ENCODE peak calls at places on chromosomes 1 and 21, in four cellular contexts. U, A, L and S are unnamed samples.

GRCh38 chr1:240967070-240967724 is 355.2 kb upstream of the GREM2 start:
- DNase-seq in A (no peak), L (no peak), U (peak), S (no peak)

GRCh38 chr21:42137191-42137913 is 66.2 kb downstream of the UMODL1 start:
- DNase-seq in U (no peak), A (no peak), L (no peak), S (no peak)

GRCh38 chr1:223022641-223023473 is 120.2 kb downstream of the TLR5 start:
- DNase-seq in U (peak), A (no peak), L (no peak), S (no peak)

GRCh38 chr1:184608581-184608980 is 146.1 kb downstream of the EDEM3 start:
- DNase-seq in A (no peak), U (no peak), L (no peak), S (no peak)

GRCh38 chr1:241229216-241229615 is 127.8 kb downstream of the RGS7 start:
- DNase-seq in A (peak), L (no peak), U (no peak), S (peak)

GRCh38 chr1:77031101-77031662 is 163.9 kb downstream of the ST6GALNAC5 start:
- DNase-seq in L (no peak), U (peak), A (no peak), S (no peak)

GRCh38 chr21:22842875-22843274 is 1844.7 kb downstream of the NCAM2 start:
- DNase-seq in U (peak), L (no peak), A (no peak), S (no peak)

GRCh38 chr1:193249187-193249586 is 62.8 kb upstream of the B3GALT2 start:
- DNase-seq in L (no peak), A (no peak), U (no peak), S (no peak)

GRCh38 chr1:10424034-10424433 is 6.2 kb upstream of the CENPS start:
- DNase-seq in U (no peak), A (peak), L (no peak), S (peak)

GRCh38 chr1:29729281-29729680 is 493.0 kb downstream of the PTPRU start:
- DNase-seq in U (no peak), L (no peak), A (no peak), S (no peak)

GRCh38 chr21:46180079-46180722 is 4.1 kb downstream of the SPATC1L start:
- DNase-seq in U (no peak), L (no peak), A (no peak), S (no peak)

GRCh38 chr1:17924578-17924977 is 169.4 kb downstream of the ACTL8 start:
- DNase-seq in A (no peak), U (peak), L (no peak), S (no peak)

GRCh38 chr1:116911166-116911553 is 1.4 kb downstream of the PTGFRN start:
- DNase-seq in A (no peak), U (no peak), L (no peak), S (no peak)
- H3K4me3 ChIP-seq in A (peak), U (peak), L (peak), S (peak)

GRCh38 chr1:92832537-92833160 is 809 bp downstream of the RPL5 start:
- DNase-seq in L (no peak), U (no peak), A (no peak), S (peak)

GRCh38 chr1:92833840-92834239 is 2.0 kb downstream of the RPL5 start:
- DNase-seq in U (no peak), L (no peak), A (no peak), S (no peak)

GRCh38 chr1:92837062-92837461 is 5.2 kb downstream of the RPL5 start:
- DNase-seq in L (no peak), U (no peak), A (no peak), S (no peak)

GRCh38 chr1:92831762-92832536 is at the start of gene RPL5:
- DNase-seq in U (peak), A (peak), L (peak), S (peak)

DNA sequence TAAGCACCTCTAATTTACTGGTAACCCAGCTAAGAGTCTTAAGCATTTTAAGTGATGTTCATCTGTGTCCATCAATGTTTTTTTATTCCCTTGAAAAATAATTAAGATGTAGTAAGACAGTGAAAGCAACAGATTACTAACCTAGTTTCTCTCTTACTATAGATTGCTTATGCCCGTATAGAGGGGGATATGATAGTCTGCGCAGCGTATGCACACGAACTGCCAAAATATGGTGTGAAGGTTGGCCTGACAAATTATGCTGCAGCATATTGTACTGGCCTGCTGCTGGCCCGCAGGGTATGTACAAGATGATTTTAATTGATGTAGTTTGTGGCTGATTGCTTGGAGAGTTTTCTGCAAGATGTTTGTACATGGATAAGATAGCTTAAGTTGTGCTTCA is 2.8 kb downstream of the RPL5 start:
- DNase-seq in L (no peak), U (no peak), A (no peak), S (no peak)
- H3K4me3 ChIP-seq in L (peak), U (no peak), A (no peak), S (no peak)

DNA sequence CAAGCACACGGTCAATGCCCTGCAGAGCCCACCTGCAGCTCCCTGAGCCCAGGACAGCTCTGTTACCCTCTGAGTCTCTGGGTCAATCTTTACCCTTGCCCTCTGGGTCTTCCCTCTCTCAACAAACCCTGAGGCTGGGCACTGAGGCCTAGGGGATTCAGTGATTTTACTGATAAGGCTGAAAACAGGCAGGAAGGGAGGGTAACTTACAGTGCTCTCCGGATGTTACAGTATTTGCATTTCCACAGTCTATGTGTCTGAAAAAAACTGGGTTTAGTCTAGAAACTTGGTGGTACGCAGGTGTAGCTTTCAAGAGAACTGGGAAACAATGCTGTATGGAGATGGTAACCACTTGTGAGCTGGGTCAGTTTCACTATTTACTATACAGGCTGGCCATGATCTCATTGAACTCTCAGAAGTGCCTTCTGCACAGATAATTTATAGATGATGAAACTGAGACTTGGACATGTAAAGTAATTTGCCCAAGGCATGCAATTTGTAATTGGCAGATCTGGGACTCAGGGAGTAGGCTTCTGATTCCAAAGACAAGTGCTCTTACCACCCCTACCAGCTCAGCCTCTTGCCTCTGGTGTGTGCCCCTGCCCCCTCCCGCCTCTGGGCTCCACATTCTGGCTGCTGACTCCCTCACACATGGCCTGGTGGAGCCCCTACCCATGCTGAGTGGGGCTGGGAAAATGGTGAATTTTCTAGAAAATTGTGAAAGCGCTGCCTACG is 48.8 kb downstream of the TENT5C start:
- DNase-seq in L (no peak), U (no peak), A (no peak), S (no peak)
- H3K4me3 ChIP-seq in L (no peak), U (no peak), A (no peak), S (no peak)

GRCh38 chr1:226735576-226735975 is 3.5 kb downstream of the ITPKB start:
- DNase-seq in L (no peak), U (no peak), A (no peak), S (no peak)

GRCh38 chr1:226733309-226733708 is 5.8 kb downstream of the ITPKB start:
- DNase-seq in U (no peak), L (no peak), A (no peak), S (no peak)

GRCh38 chr1:226732856-226733291 is 6.2 kb downstream of the ITPKB start:
- DNase-seq in A (no peak), U (no peak), L (no peak), S (no peak)

GRCh38 chr1:226734611-226735153 is 4.4 kb downstream of the ITPKB start:
- DNase-seq in A (no peak), L (no peak), U (no peak), S (no peak)

DNA sequence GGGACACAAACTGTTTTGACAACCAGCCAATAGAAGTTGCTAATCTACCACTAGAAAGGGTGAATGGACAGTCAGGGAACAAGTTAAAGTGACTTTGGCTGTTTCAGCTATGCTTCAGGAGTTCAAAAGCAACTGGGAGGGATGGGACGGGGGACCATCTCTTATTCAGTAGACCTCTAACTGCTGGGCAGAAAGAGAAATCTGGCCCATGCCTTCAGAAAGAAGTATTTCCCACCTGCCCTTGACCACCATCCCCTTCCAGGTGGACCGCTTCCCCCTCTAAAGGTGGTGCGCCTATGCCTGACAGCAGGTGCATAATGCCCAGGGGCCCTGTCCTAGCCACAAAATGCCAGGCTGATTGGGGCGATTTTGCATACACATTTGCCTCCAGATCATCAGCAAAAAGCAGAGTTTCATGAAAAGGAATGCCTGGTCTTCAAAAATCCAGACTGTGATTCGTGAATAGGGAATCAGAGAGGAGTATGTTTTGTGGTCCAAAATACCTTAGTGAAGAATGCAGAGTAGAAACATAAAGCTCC is 5.1 kb downstream of the ITPKB start:
- DNase-seq in A (no peak), U (no peak), L (no peak), S (no peak)
- H3K4me3 ChIP-seq in A (no peak), U (no peak), L (peak), S (no peak)